ENCODE peak calls at places on chromosomes 16 and 17, in four cellular contexts. B is HepG2, P is GM12878, S is K562. F is an unnamed sample.

GRCh38 chr17:66747561-66748275 is 87.2 kb upstream of the CACNG5 start:
- DNase-seq in B (no peak), P (no peak), S (no peak), F (no peak)

GRCh38 chr17:59002126-59002525 is 104.6 kb downstream of the TRIM37 start:
- DNase-seq in B (no peak), P (no peak), S (no peak), F (no peak)

GRCh38 chr17:34633351-34633750 is 54.0 kb downstream of the TMEM132E start:
- DNase-seq in B (no peak), P (no peak), S (no peak), F (no peak)

GRCh38 chr17:42979511-42980273 is at the start of gene PTGES3L:
- DNase-seq in B (peak; percentile 88), P (no peak), S (peak; percentile 81), F (peak; percentile 57)

GRCh38 chr17:836154-836553 is 54.0 kb downstream of the MRM3 start:
- DNase-seq in B (no peak), P (no peak), S (no peak), F (no peak)

GRCh38 chr16:67164599-67165061 is at the start of gene HSF4:
- DNase-seq in B (peak; percentile 52), P (no peak), S (peak; percentile 86), F (no peak)

GRCh38 chr16:9443864-9444263 is 352.4 kb downstream of the HAPSTR1 start:
- DNase-seq in B (no peak), P (no peak), S (no peak), F (no peak)

GRCh38 chr17:77885678-77886386 is 72.7 kb upstream of the TNRC6C start:
- DNase-seq in B (no peak), P (no peak), S (no peak), F (no peak)

GRCh38 chr16:4787627-4788482 is at the start of gene SEPTIN12:
- DNase-seq in B (no peak), P (no peak), S (no peak), F (no peak)

GRCh38 chr16:85402910-85403692 is 210.0 kb upstream of the GSE1 start:
- DNase-seq in B (no peak), P (no peak), S (peak; percentile 95), F (no peak)

GRCh38 chr16:89282523-89282922 is 65.0 kb downstream of the ZNF778 start:
- DNase-seq in B (no peak), P (no peak), S (no peak), F (no peak)

GRCh38 chr17:8292639-8293395 is 2.4 kb downstream of the SLC25A35 start:
- DNase-seq in B (no peak), P (no peak), S (no peak), F (no peak)

GRCh38 chr16:23048164-23048563 is 101.1 kb downstream of the USP31 start:
- DNase-seq in B (no peak), P (no peak), S (no peak), F (peak; percentile 18)

GRCh38 chr17:14672830-14673229 is 371.9 kb downstream of the HS3ST3B1 start:
- DNase-seq in B (peak; percentile 5), P (no peak), S (no peak), F (no peak)

GRCh38 chr17:34366051-34366450 is 3.0 kb upstream of the CCL1 start:
- DNase-seq in B (no peak), P (no peak), S (no peak), F (no peak)

GRCh38 chr17:45759761-45760160 is 24.4 kb upstream of the CRHR1 start:
- DNase-seq in B (no peak), P (no peak), S (peak; percentile 25), F (peak; percentile 63)

GRCh38 chr17:83178533-83179201 is 99.3 kb downstream of the METRNL start:
- DNase-seq in B (no peak), P (no peak), S (no peak), F (no peak)

GRCh38 chr16:590165-590874 is 454 bp downstream of the RAB40C start:
- DNase-seq in B (no peak), P (no peak), S (peak; percentile 29), F (no peak)

GRCh38 chr17:28372203-28372944 is 880 bp downstream of the SARM1 start:
- DNase-seq in B (no peak), P (no peak), S (no peak), F (no peak)

GRCh38 chr17:57090560-57091185 is 5.6 kb downstream of the AKAP1 start:
- DNase-seq in B (no peak), P (no peak), S (no peak), F (no peak)

GRCh38 chr17:62592305-62593099 is 35.0 kb upstream of the MRC2 start:
- DNase-seq in B (no peak), P (no peak), S (no peak), F (no peak)

GRCh38 chr17:76701471-76701967 is 9.2 kb downstream of the MXRA7 start:
- DNase-seq in B (peak; percentile 80), P (no peak), S (no peak), F (no peak)

GRCh38 chr17:72342582-72343527 is 222.0 kb downstream of the SOX9 start:
- DNase-seq in B (no peak), P (no peak), S (peak; percentile 4), F (no peak)

GRCh38 chr16:89041571-89042481 is 51.8 kb upstream of the ACSF3 start:
- DNase-seq in B (no peak), P (no peak), S (no peak), F (no peak)

GRCh38 chr17:57016764-57017116 is 38.8 kb downstream of the SCPEP1 start:
- DNase-seq in B (no peak), P (no peak), S (no peak), F (no peak)

GRCh38 chr16:72902276-72902675 is 145.7 kb downstream of the ZFHX3 start:
- DNase-seq in B (no peak), P (no peak), S (no peak), F (no peak)

GRCh38 chr17:74453665-74454196 is 12.7 kb upstream of the CD300A start:
- DNase-seq in B (no peak), P (no peak), S (no peak), F (peak; percentile 77)

GRCh38 chr17:34452769-34453168 is 89.7 kb upstream of the CCL1 start:
- DNase-seq in B (no peak), P (no peak), S (no peak), F (no peak)

GRCh38 chr17:51351890-51352289 is 91.5 kb downstream of the UTP18 start:
- DNase-seq in B (no peak), P (no peak), S (no peak), F (no peak)

GRCh38 chr17:57586099-57586702 is 158.9 kb downstream of the CCDC182 start:
- DNase-seq in B (no peak), P (no peak), S (no peak), F (no peak)

DNA sequence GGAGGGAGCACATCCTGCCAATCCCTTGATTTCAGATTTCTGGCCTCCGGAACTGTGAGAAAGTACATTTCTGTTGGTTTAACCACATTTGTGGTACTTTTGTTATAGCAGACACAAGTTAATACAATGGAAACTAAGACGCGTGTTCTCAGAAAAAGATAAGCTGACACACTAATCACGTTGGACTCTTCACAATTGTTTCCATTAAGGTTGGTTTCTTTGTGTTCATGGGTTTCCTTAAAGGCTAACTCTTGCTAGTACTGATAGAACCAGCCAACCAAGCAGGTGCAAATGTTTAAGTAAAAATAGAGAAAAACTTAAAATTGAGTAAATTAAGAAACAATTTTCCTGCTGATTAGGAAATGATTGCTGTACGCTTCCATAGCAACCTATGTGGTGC is 59.4 kb downstream of the CMC2 start:
- DNase-seq in B (no peak), P (no peak), S (no peak), F (no peak)
- TF ChIP-seq CHD4 in B (no peak), P (no peak), S (no peak), F (no peak)

DNA sequence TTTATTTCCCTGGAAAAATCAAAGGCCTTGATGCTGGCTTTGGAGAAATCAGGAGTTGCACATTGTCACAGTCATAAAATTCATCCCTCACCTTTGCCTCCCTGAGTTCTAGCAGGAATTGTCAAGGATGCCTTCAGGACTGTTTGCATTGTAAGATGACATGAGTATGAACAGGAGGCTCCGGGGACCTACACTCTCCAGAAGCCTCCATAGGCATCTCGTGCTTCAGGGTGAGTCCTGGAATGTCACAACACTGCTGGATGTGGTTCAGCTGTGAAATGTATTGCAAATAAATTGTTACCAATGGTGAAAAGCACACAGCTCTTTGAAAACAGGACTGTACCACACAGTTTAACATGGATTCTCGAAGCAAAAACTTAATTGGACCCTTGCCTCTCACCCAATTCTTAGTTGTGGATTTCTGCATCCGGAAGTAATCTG is 535.4 kb upstream of the C16orf82 start:
- DNase-seq in B (no peak), P (no peak), S (no peak), F (no peak)
- TF ChIP-seq CHD4 in B (no peak), P (no peak), S (no peak), F (no peak)

GRCh38 chr16:49608801-49609200 is 235.2 kb downstream of the C16orf78 start:
- DNase-seq in B (peak; percentile 39), P (no peak), S (peak; percentile 9), F (peak; percentile 21)
- TF ChIP-seq CHD4 in B (no peak), P (no peak), S (no peak), F (no peak)

DNA sequence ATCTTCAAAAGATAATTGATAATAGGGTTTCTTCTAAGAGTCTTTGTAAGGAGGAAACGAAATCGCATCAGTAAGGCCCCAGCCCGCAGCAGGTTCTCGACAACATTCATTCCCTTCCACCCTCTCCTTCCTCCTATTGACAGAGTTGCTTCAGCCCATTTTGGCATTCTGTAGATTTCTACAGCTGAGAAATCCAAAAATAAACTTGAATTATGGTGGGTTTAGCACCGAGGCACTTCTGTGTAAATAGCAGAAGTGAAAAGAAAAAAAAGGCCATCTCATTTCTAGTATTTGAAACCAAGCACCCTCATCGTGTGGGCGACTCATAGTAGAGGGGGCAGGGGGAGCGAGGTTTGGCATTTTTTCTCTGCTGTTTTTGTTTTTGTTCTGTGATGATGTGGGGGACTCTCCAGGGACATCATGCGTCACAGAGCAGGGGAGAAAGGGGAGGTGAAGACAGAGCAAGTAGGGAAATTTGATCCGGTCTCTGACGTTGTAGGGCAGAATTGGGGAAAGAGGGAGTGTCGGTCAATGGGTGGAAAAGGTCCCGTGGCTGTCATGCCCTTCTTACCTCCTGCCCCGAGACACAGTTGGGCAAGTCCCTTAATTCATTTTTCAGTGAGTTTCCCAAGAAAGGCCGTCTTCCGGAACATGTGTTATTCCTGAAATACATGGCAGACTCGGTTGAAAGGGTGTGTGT is 33.8 kb upstream of the CCR7 start:
- DNase-seq in B (no peak), P (peak; percentile 97), S (no peak), F (no peak)
- TF ChIP-seq CHD4 in B (no peak), P (no peak), S (no peak), F (no peak)

GRCh38 chr17:4381690-4382671 is 15.5 kb upstream of the UBE2G1 start:
- DNase-seq in B (no peak), P (no peak), S (no peak), F (no peak)
- TF ChIP-seq CHD4 in B (no peak), P (no peak), S (no peak), F (no peak)

GRCh38 chr16:77788196-77789084 is at the start of gene VAT1L:
- DNase-seq in B (no peak), P (no peak), S (peak; percentile 7), F (peak; percentile 42)
- TF ChIP-seq CHD4 in B (no peak), P (no peak), S (no peak), F (no peak)

DNA sequence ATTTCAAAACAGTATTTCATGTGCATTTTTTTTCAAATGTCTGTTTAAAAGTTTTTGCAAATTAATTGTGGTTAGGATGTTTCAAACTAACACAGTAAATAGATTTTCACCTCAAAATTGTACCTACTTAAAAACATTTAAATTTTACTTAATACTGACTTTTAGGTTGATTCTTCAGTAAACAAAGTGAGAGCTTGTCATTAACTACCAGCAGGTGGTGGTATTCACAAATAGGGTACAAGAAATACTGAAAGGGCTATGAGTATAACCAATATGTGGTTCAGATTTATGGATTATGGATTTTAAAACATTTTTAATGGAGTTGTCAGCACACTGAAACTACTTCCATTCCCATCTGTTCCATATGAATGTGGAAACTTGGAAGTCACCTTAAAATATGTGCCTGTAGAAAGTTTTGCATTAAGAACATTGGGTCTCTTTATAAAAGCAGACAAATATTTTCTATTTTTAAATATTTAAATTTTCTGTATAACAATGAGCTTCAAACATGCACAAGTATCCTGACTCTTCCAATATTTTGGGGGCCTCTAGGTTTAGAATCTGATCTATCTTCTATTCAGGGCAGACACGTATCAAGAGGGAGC is 155.5 kb downstream of the SNX11 start:
- DNase-seq in B (no peak), P (no peak), S (peak; percentile 32), F (peak; percentile 56)
- TF ChIP-seq CHD4 in B (no peak), P (no peak), S (no peak), F (no peak)

F was measured in A549.